ENCODE peak calls at places on chromosomes 12 and 14, in five cellular contexts. W is left ventricle myocardium inferior; D is heart left ventricle; E is CD8-positive, alpha-beta T cell; Z is suprapubic skin. R is an unnamed sample.

GRCh38 chr12:109115758-109116610 is at the start of gene ACACB:
- DNase-seq in W (peak), D (peak), E (no peak), Z (peak), R (no peak)

GRCh38 chr12:79673334-79673733 is 17.4 kb downstream of the PAWR start:
- DNase-seq in W (no peak), D (no peak), E (no peak), Z (no peak), R (no peak)

GRCh38 chr14:76782885-76783566 is 21.8 kb downstream of the VASH1 start:
- DNase-seq in W (no peak), D (peak), E (no peak), Z (no peak), R (no peak)

GRCh38 chr14:69685217-69685616 is 73.8 kb downstream of the SUSD6 start:
- DNase-seq in W (no peak), D (no peak), E (no peak), Z (no peak), R (no peak)

GRCh38 chr14:105646175-105646574 is 119.8 kb downstream of the TMEM121 start:
- DNase-seq in W (no peak), D (peak), E (no peak), Z (no peak), R (no peak)

GRCh38 chr12:49369723-49370145 is 2.5 kb downstream of the SPATS2 start:
- DNase-seq in W (peak), D (no peak), E (no peak), Z (no peak), R (no peak)

GRCh38 chr12:14982562-14982961 is 9.7 kb downstream of the PDE6H start:
- DNase-seq in W (no peak), D (no peak), E (no peak), Z (no peak), R (no peak)

GRCh38 chr12:123928897-123929296 is 43.7 kb downstream of the CCDC92 start:
- DNase-seq in W (no peak), D (no peak), E (no peak), Z (no peak), R (no peak)

GRCh38 chr12:101819467-101819866 is 11.3 kb downstream of the GNPTAB start:
- DNase-seq in W (no peak), D (no peak), E (no peak), Z (no peak), R (no peak)

GRCh38 chr12:131833896-131834641 is 5.9 kb downstream of the MMP17 start:
- DNase-seq in W (no peak), D (no peak), E (no peak), Z (peak), R (no peak)

GRCh38 chr14:99518441-99519346 is 37.5 kb downstream of the CCNK start:
- DNase-seq in W (peak), D (peak), E (peak), Z (no peak), R (no peak)

GRCh38 chr14:38867561-38868150 is 235.4 kb downstream of the SEC23A start:
- DNase-seq in W (peak), D (peak), E (no peak), Z (peak), R (peak)

GRCh38 chr12:117028254-117028653 is 71.0 kb downstream of the TESC start:
- DNase-seq in W (no peak), D (no peak), E (no peak), Z (no peak), R (no peak)

GRCh38 chr12:97552410-97553050 is 89.9 kb downstream of the RMST start:
- DNase-seq in W (no peak), D (no peak), E (no peak), Z (no peak), R (no peak)

GRCh38 chr12:69430942-69431603 is 39.1 kb upstream of the FRS2 start:
- DNase-seq in W (peak), D (no peak), E (no peak), Z (no peak), R (peak)
- H3K27ac ChIP-seq in W (peak), D (peak), E (no peak), Z (no peak), R (peak)

GRCh38 chr12:94062796-94063635 is 85.4 kb upstream of the PLXNC1 start:
- DNase-seq in W (no peak), D (no peak), E (no peak), Z (no peak), R (no peak)
- H3K27ac ChIP-seq in W (no peak), D (no peak), E (no peak), Z (no peak), R (no peak)

GRCh38 chr12:115657081-115658013 is 620.1 kb downstream of the MED13L start:
- DNase-seq in W (no peak), D (no peak), E (no peak), Z (no peak), R (no peak)

GRCh38 chr12:115660211-115660805 is 617.2 kb downstream of the MED13L start:
- DNase-seq in W (peak), D (no peak), E (no peak), Z (no peak), R (no peak)

GRCh38 chr12:115661103-115661502 is 616.4 kb downstream of the MED13L start:
- DNase-seq in W (no peak), D (no peak), E (no peak), Z (no peak), R (no peak)

DNA sequence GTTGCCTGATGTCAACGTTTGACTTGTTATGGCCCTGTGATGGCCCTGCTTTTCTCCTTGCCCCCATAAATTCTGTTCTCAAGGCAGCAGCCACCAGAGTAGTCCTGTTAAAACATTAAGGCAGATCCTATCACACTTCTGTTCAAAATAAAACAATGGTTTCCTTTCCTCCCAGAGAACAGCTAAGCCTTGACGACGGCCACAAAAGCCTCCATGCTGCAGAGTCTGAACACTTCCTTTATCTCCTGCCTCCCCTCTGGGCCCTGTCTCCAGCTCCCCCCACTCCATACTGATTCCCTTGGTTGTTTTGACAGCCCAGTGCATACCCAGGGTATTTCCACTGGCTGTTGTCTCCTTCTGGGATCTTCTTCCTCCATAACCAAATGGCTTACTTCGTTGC is 618.1 kb downstream of the MED13L start:
- DNase-seq in W (no peak), D (no peak), E (no peak), Z (no peak), R (no peak)
- H3K27ac ChIP-seq in W (peak), D (no peak), E (no peak), Z (no peak), R (no peak)

GRCh38 chr12:42893196-42893595 is 303.6 kb upstream of the PRICKLE1 start:
- DNase-seq in W (no peak), D (no peak), E (no peak), Z (no peak), R (no peak)

GRCh38 chr12:42893802-42894201 is 304.3 kb upstream of the PRICKLE1 start:
- DNase-seq in W (no peak), D (no peak), E (no peak), Z (no peak), R (no peak)

GRCh38 chr12:42887657-42888056 is 298.1 kb upstream of the PRICKLE1 start:
- DNase-seq in W (no peak), D (no peak), E (no peak), Z (no peak), R (no peak)

GRCh38 chr12:42892702-42893101 is 303.2 kb upstream of the PRICKLE1 start:
- DNase-seq in W (no peak), D (no peak), E (no peak), Z (no peak), R (no peak)
- H3K27ac ChIP-seq in W (no peak), D (no peak), E (no peak), Z (no peak), R (no peak)

GRCh38 chr14:61319086-61319485 is 2.3 kb upstream of the PRKCH start:
- DNase-seq in W (no peak), D (no peak), E (no peak), Z (no peak), R (no peak)

GRCh38 chr14:61322011-61322798 is 826 bp downstream of the PRKCH start:
- DNase-seq in W (peak), D (peak), E (no peak), Z (no peak), R (no peak)

GRCh38 chr14:61319706-61320105 is 1.7 kb upstream of the PRKCH start:
- DNase-seq in W (no peak), D (no peak), E (no peak), Z (no peak), R (no peak)

GRCh38 chr14:61321385-61322010 is at the start of gene PRKCH:
- DNase-seq in W (peak), D (peak), E (peak), Z (peak), R (peak)

GRCh38 chr14:61320806-61321384 is 484 bp upstream of the PRKCH start:
- DNase-seq in W (no peak), D (no peak), E (no peak), Z (no peak), R (no peak)
- H3K27ac ChIP-seq in W (peak), D (peak), E (peak), Z (peak), R (no peak)

R was measured in substantia nigra.